ENCODE peak calls at places on chromosomes 4 and X, in nine cellular contexts. H is ovary, T is astrocyte of the spinal cord, B is fibroblast of the aortic adventitia, R is MM.1S, X is Calu3, Y is heart left ventricle, Q is cardiac fibroblast, C is RWPE1. S is an unnamed sample.
A peak's percentile ranks its signal among the peaks of the same experiment; 100 is the strongest.

GRCh38 chr4:168631241-168632151 is 134.6 kb downstream of the PALLD start:
- DNase-seq in T (peak; percentile 90), C (peak; percentile 66), Y (peak; percentile 80), B (peak; percentile 56), X (peak; percentile 64), R (no peak), Q (peak; percentile 70), H (peak; percentile 66), S (peak; percentile 85)

GRCh38 chr4:8048856-8049686 is 109.4 kb upstream of the AFAP1 start:
- DNase-seq in R (no peak), B (no peak), H (peak; percentile 42), Q (no peak), T (no peak), C (no peak), Y (no peak), X (no peak), S (no peak)

GRCh38 chr4:15851969-15852368 is 73.8 kb downstream of the CD38 start:
- DNase-seq in C (no peak), B (no peak), Q (no peak), X (no peak), R (no peak), H (no peak), T (no peak), Y (no peak), S (no peak)

GRCh38 chr4:24477919-24478318 is 106.4 kb downstream of the DHX15 start:
- DNase-seq in T (peak; percentile 84), Q (peak; percentile 89), B (peak; percentile 80), C (no peak), Y (peak; percentile 67), X (no peak), H (peak; percentile 25), R (no peak), S (no peak)

GRCh38 chr4:180057198-180057821 is 2185.9 kb upstream of the TENM3 start:
- DNase-seq in H (no peak), C (no peak), X (no peak), Q (no peak), T (peak; percentile 6), Y (no peak), B (no peak), R (peak; percentile 30), S (no peak)

GRCh38 chrX:44971674-44972073 is 98.7 kb downstream of the KDM6A start:
- DNase-seq in R (no peak), Q (no peak), Y (no peak), B (no peak), H (no peak), X (no peak), C (no peak), T (no peak), S (no peak)

GRCh38 chr4:169005453-169006099 is 4.5 kb downstream of the CBR4 start:
- DNase-seq in Q (peak; percentile 34), T (peak; percentile 46), B (peak; percentile 59), R (no peak), X (no peak), Y (no peak), C (no peak), H (no peak), S (no peak)

GRCh38 chr4:138790993-138791392 is 224.6 kb upstream of the NOCT start:
- DNase-seq in B (no peak), X (no peak), R (no peak), Y (no peak), H (no peak), Q (no peak), T (no peak), C (no peak), S (no peak)

GRCh38 chrX:19514791-19515614 is at the start of gene MAP3K15:
- DNase-seq in R (peak; percentile 38), T (no peak), C (no peak), B (no peak), Y (no peak), Q (peak; percentile 2), H (peak; percentile 29), X (peak; percentile 69), S (peak; percentile 72)

GRCh38 chr4:121216438-121216837 is 52.3 kb upstream of the TNIP3 start:
- DNase-seq in H (no peak), R (no peak), C (no peak), B (no peak), Y (no peak), X (no peak), Q (no peak), T (no peak), S (no peak)

GRCh38 chrX:35015627-35016026 is 73.0 kb downstream of the FAM47B start:
- DNase-seq in H (no peak), Y (no peak), R (no peak), Q (no peak), X (no peak), C (no peak), B (no peak), T (no peak), S (no peak)

GRCh38 chr4:37392540-37393255 is 148.2 kb downstream of the NWD2 start:
- DNase-seq in C (peak; percentile 13), Y (peak; percentile 68), R (no peak), B (no peak), H (no peak), X (peak; percentile 15), T (peak; percentile 24), Q (peak; percentile 15), S (no peak)

GRCh38 chr4:68569466-68570121 is 6.5 kb downstream of the UGT2B17 start:
- DNase-seq in Y (no peak), R (peak; percentile 62), X (no peak), H (no peak), T (no peak), B (no peak), C (no peak), Q (no peak), S (no peak)

GRCh38 chrX:19566359-19567141 is 51.2 kb upstream of the MAP3K15 start:
- DNase-seq in Q (peak; percentile 67), Y (no peak), H (no peak), T (peak; percentile 54), C (no peak), B (peak; percentile 78), X (no peak), R (peak; percentile 85), S (no peak)

GRCh38 chr4:184526228-184526627 is 51.9 kb upstream of the IRF2 start:
- DNase-seq in Q (no peak), R (no peak), Y (no peak), X (no peak), T (no peak), H (no peak), C (no peak), B (no peak), S (no peak)

GRCh38 chr4:54231419-54232150 is 2.5 kb downstream of the PDGFRA start:
- DNase-seq in X (no peak), Y (peak; percentile 78), H (peak; percentile 79), C (no peak), R (no peak), T (peak; percentile 67), B (peak; percentile 72), Q (peak; percentile 74), S (no peak)

GRCh38 chrX:11704725-11705495 is 39.2 kb upstream of the ARHGAP6 start:
- DNase-seq in B (peak; percentile 13), T (peak; percentile 35), C (no peak), Y (no peak), Q (peak; percentile 26), H (no peak), R (no peak), X (no peak), S (no peak)

GRCh38 chrX:17082831-17083230 is 136.4 kb downstream of the REPS2 start:
- DNase-seq in Q (no peak), B (peak; percentile 22), X (no peak), Y (no peak), R (peak; percentile 54), T (no peak), H (no peak), C (peak; percentile 6), S (no peak)
- TF ChIP-seq CTCF in Q (no peak), B (no peak), X (no peak), Y (no peak), R (peak; percentile 34), T (no peak), H (no peak), C (peak; percentile 26), S (no peak)

GRCh38 chr4:76305971-76306881 is at the start of gene STBD1:
- DNase-seq in H (peak; percentile 78), Q (peak; percentile 71), Y (peak; percentile 91), C (peak; percentile 64), B (peak; percentile 50), X (peak; percentile 77), R (peak; percentile 76), T (peak; percentile 74), S (peak; percentile 90)

GRCh38 chr4:76307670-76308014 is 1.1 kb downstream of the STBD1 start:
- DNase-seq in B (no peak), H (peak; percentile 47), Y (no peak), R (peak; percentile 62), T (no peak), X (no peak), Q (peak; percentile 8), C (no peak), S (no peak)

GRCh38 chr4:76305033-76305687 is 1.4 kb upstream of the STBD1 start:
- DNase-seq in R (peak; percentile 28), Y (no peak), H (no peak), X (no peak), C (no peak), B (no peak), Q (no peak), T (no peak), S (no peak)

GRCh38 chr4:76308548-76308947 is 2.0 kb downstream of the STBD1 start:
- DNase-seq in R (no peak), X (peak; percentile 33), Y (peak; percentile 80), B (no peak), Q (peak; percentile 33), C (no peak), H (peak; percentile 46), T (no peak), S (no peak)

GRCh38 chr4:76306882-76307669 is 543 bp downstream of the STBD1 start:
- DNase-seq in H (peak; percentile 68), C (peak; percentile 46), X (peak; percentile 62), T (peak; percentile 61), R (peak; percentile 66), Q (peak; percentile 55), Y (peak; percentile 86), B (peak; percentile 41), S (peak; percentile 81)
- TF ChIP-seq CTCF in H (peak; percentile 21), C (peak; percentile 59), X (peak; percentile 16), T (peak; percentile 56), R (peak; percentile 56), Q (peak; percentile 56), Y (peak; percentile 27), B (peak; percentile 54), S (peak; percentile 41)

GRCh38 chr4:108155373-108155772 is 13.4 kb downstream of the LEF1 start:
- DNase-seq in R (no peak), T (peak; percentile 60), B (no peak), Y (no peak), H (no peak), C (no peak), X (no peak), Q (no peak), S (no peak)
- TF ChIP-seq CTCF in R (no peak), T (peak; percentile 49), B (no peak), Y (no peak), H (no peak), C (no peak), X (no peak), Q (no peak), S (no peak)

DNA sequence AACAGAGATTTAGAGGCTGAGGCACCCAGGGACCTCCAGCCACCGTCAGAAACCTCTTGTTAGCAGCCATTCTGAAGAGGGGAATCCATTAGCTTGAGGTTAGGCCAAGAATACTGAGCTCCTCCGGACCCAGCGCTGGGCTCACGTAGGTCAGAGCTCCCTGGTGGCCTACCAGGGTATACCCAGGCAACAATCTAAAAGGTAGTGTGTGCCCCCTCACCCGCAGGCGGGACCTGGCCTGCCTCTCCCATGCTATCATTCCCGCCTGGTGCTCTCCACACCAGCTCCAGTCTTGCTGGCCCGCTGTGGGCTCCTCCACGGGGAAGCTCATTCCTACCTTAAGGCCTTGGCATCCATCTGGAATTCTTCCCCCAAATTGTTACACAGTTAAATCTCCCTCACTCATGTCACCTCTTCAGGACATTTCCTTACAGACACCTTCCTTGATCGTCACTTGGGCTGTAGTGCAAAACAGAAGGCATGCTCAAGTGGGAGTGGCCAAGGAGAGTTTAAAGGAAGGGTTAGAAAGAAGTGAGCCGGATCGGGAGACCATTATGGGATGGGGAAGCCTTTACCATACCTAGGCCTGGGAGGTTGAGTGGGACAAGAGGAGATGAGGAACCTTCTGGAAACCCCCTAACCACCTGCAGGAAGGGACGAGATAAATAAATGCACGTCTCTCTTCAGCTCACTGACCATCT is 102.5 kb downstream of the UCHL1 start:
- DNase-seq in Y (no peak), Q (no peak), R (no peak), X (peak; percentile 23), B (no peak), H (no peak), T (no peak), C (no peak), S (peak; percentile 77)
- TF ChIP-seq CTCF in Y (no peak), Q (no peak), R (no peak), X (no peak), B (no peak), H (no peak), T (no peak), C (no peak), S (peak; percentile 32)

S was measured in upper lobe of right lung.